ENCODE peak calls at places on chromosomes 12 and 14, in six cellular contexts. O is neuronal stem cell, V is tibial nerve, H is PC-3, S is lower lobe of right lung, J is HL-60. Q is an unnamed sample.

GRCh38 chr14:22276913-22277816 is 311.9 kb downstream of the DAD1 start:
- DNase-seq in O (no peak), V (no peak), H (peak; percentile 74), S (no peak), J (no peak), Q (no peak)

GRCh38 chr14:65360144-65360784 is 52.3 kb upstream of the FUT8 start:
- DNase-seq in O (no peak), V (no peak), H (peak; percentile 32), S (no peak), J (no peak), Q (no peak)

GRCh38 chr12:111775205-111776193 is 8.8 kb downstream of the ALDH2 start:
- DNase-seq in O (no peak), V (peak; percentile 81), H (peak; percentile 29), S (peak; percentile 94), J (peak; percentile 96), Q (peak; percentile 26)

GRCh38 chr14:95294834-95295599 is 24.7 kb downstream of the CLMN start:
- DNase-seq in O (no peak), V (no peak), H (peak; percentile 87), S (no peak), J (no peak), Q (peak; percentile 64)

GRCh38 chr14:65961004-65961403 is 525.2 kb upstream of the CCDC196 start:
- DNase-seq in O (peak; percentile 55), V (no peak), H (peak; percentile 67), S (peak; percentile 60), J (peak; percentile 27), Q (no peak)

GRCh38 chr14:31341280-31341679 is 79.1 kb downstream of the HEATR5A start:
- DNase-seq in O (no peak), V (no peak), H (no peak), S (no peak), J (no peak), Q (no peak)

GRCh38 chr12:10304161-10304574 is 3.5 kb upstream of the KLRD1 start:
- DNase-seq in O (no peak), V (no peak), H (peak; percentile 84), S (no peak), J (no peak), Q (no peak)

GRCh38 chr12:92495108-92495507 is 207.7 kb upstream of the PLEKHG7 start:
- DNase-seq in O (no peak), V (no peak), H (no peak), S (no peak), J (no peak), Q (no peak)

GRCh38 chr14:91573528-91573893 is 63.4 kb upstream of the PPP4R3A start:
- DNase-seq in O (no peak), V (no peak), H (no peak), S (no peak), J (no peak), Q (no peak)

GRCh38 chr12:100661300-100661951 is 87.9 kb downstream of the GAS2L3 start:
- DNase-seq in O (no peak), V (no peak), H (no peak), S (no peak), J (no peak), Q (no peak)

GRCh38 chr14:65954915-65955314 is 531.3 kb upstream of the CCDC196 start:
- DNase-seq in O (no peak), V (no peak), H (no peak), S (no peak), J (no peak), Q (no peak)

GRCh38 chr14:105485720-105486332 is 860 bp upstream of the CRIP1 start:
- DNase-seq in O (no peak), V (no peak), H (peak; percentile 25), S (no peak), J (peak; percentile 25), Q (no peak)

GRCh38 chr12:93448796-93449195 is 7.0 kb upstream of the UBE2N start:
- DNase-seq in O (no peak), V (no peak), H (peak; percentile 74), S (no peak), J (no peak), Q (no peak)

DNA sequence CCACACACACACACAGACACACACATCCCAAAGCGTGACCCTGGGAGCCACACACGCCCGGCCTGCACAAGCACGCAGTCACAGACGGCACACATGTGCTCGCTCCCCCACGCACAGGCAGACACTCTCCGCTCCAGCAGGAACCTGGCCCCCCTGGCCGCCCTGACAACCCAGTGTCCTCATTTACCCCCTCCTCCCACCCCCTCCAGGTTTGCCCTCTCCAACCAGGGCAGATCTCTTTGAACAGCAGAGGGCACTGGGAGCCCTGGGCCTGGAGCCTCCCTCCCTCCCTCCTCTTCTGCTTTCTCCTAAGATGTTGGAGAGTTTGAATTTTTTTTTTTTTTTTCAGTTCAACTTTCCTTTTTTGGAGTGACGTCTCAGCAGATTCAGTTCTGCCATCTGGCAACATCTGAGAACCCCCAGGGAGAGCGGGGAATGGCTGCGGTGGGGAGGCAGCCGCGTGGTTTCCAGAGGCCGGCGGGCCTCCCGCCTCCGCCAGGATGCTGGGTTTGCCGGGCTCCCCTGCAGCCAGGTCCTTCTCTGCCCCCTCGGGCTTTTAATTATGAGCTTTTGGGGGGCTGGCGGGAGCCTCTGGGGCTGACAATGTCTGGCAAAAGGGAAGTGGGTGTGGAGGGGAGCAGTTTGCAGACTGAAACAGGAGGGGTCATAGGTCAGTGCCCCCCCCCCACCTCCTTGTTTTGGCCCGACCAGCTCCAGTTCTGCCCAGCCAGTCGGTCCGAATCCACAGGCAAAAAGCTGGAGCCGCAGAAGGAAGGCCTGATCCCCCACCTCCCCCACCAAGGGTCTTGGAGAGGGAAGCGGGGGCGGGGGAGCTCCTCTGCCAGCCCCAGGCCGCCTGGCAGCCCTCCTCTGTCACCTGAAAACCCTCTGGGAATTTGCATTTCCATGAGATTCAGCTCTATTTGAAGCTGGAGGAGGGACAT is 1.3 kb upstream of the NCOR2 start:
- DNase-seq in O (no peak), V (peak; percentile 82), H (peak; percentile 61), S (peak; percentile 80), J (peak; percentile 88), Q (no peak)
- H3K27ac ChIP-seq in O (no peak overlapping the region), V (peak overlapping the region; percentile 75), H (no peak overlapping the region), S (peak overlapping the region; percentile 88), J (peak overlapping the region; percentile 81), Q (peak overlapping the region; percentile 94)

GRCh38 chr14:74488788-74489397 is 4.2 kb downstream of the NPC2 start:
- DNase-seq in O (no peak), V (no peak), H (peak; percentile 93), S (no peak), J (peak; percentile 16), Q (peak; percentile 60)
- H3K27ac ChIP-seq in O (no peak overlapping the region), V (no peak overlapping the region), H (peak overlapping the region; percentile 48), S (peak overlapping the region; percentile 19), J (no peak overlapping the region), Q (peak overlapping the region; percentile 74)

DNA sequence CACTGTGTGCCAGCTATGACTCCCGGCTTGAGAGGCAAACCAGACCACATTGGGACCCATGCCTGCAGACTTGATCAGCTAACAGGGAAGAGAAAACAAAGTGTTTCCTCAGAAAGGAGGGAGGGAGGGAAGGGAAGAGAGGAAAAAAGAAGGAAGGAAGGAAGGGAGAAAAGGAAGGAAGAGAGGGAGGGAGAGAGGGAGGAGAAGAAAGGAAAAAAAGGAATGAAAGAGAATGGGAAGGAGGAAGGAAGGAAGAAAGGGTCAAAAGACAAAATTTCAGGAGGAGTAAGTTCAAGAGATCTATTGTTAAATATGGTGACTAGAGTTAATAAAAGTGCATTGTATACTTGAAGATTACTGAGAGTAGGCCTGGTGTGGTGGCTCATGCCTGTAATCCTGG is 18.9 kb downstream of the FIGNL2 start:
- DNase-seq in O (no peak), V (no peak), H (no peak), S (no peak), J (no peak), Q (no peak)
- H3K27ac ChIP-seq in O (peak overlapping the region; percentile 48), V (no peak overlapping the region), H (no peak overlapping the region), S (no peak overlapping the region), J (no peak overlapping the region), Q (no peak overlapping the region)

GRCh38 chr12:56634242-56634836 is 4.2 kb upstream of the BAZ2A start:
- DNase-seq in O (no peak), V (no peak), H (peak; percentile 65), S (peak; percentile 75), J (no peak), Q (peak; percentile 85)
- H3K27ac ChIP-seq in O (peak overlapping the region; percentile 57), V (peak overlapping the region; percentile 97), H (peak overlapping the region; percentile 83), S (peak overlapping the region; percentile 91), J (peak overlapping the region; percentile 74), Q (peak overlapping the region; percentile 95)

DNA sequence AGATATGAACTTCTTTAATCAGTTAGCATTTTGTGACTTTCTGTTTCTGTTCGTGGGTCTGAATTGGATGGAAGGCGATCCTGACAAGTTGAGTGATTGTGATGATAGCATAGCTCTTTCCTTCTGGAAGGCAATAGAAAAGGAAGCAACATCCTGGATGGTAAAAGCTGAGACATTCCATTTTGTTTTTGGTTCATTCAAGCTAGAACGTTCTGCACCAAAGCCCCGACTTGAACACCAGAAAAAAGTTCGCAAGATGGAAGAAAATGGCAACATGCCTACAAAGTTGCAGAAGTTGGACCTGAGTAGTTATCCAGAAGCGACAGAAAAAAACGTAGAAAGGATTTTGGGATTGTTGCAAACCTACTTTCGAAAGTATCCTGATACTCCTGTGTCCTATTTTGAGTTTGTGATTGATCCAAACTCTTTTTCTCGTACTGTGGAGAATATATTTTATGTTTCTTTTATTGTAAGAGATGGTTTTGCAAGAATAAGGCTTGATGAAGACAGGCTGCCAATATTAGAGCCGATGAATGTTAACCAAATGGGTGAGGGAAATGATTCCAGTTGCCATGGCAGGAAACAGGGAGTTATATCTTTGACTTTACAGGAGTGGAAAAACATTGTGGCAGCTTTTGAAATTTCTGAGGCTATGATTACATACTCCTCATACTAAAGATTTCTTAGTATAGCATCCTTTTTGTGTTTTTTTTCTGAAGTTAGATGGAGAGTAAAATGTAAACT is 894 bp downstream of the EID3 start:
- DNase-seq in O (no peak), V (no peak), H (no peak), S (no peak), J (no peak), Q (no peak)
- H3K27ac ChIP-seq in O (no peak overlapping the region), V (peak overlapping the region; percentile 58), H (no peak overlapping the region), S (peak overlapping the region; percentile 76), J (no peak overlapping the region), Q (peak overlapping the region; percentile 60)

DNA sequence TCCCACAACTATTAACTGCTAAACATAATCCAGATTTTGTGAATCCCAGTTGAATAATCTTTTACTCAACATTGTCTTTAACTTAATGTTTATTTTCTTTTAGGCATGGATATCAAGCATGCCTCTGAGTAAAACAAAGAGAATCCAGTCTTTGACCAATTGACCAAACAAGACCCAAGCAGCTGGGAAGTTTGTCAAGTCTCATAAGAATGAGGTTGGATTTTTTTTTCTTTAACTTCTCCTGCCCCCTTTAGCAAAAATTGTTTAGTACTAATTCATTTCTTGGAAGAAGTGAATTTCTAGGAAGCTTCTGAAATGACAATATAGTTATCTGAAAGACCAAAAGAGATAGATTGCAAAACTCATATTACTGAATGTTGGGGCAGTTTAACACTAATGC is 89.9 kb downstream of the OTOGL start:
- DNase-seq in O (no peak), V (no peak), H (no peak), S (no peak), J (no peak), Q (no peak)
- H3K27ac ChIP-seq in O (no peak overlapping the region), V (no peak overlapping the region), H (no peak overlapping the region), S (no peak overlapping the region), J (no peak overlapping the region), Q (no peak overlapping the region)